ENCODE peak calls at places on chromosomes 13 and 19, in five cellular contexts. L is AG04449, Q is fibroblast of pulmonary artery, R is foreskin fibroblast, G is neural progenitor cell. Z is an unnamed sample.
A peak's percentile ranks its signal among the peaks of the same experiment; 100 is the strongest.

GRCh38 chr13:108917581-108917980 is 288.2 kb downstream of the MYO16 start:
- DNase-seq in L (peak; percentile 17), Q (peak; percentile 49), R (no peak), G (no peak), Z (no peak)

GRCh38 chr13:43572601-43573360 is 214.0 kb downstream of the ENOX1 start:
- DNase-seq in L (peak; percentile 61), Q (peak; percentile 17), R (peak; percentile 28), G (peak; percentile 29), Z (peak; percentile 77)

GRCh38 chr13:71661921-71662320 is 205.1 kb downstream of the DACH1 start:
- DNase-seq in L (no peak), Q (peak; percentile 97), R (peak; percentile 8), G (no peak), Z (peak; percentile 10)

GRCh38 chr13:97945792-97946419 is 7.6 kb upstream of the IPO5 start:
- DNase-seq in L (no peak), Q (no peak), R (peak; percentile 16), G (no peak), Z (peak; percentile 25)

GRCh38 chr19:16263115-16263839 is 61.3 kb upstream of the KLF2 start:
- DNase-seq in L (no peak), Q (no peak), R (no peak), G (no peak), Z (no peak)

GRCh38 chr19:2478756-2479555 is 3.0 kb downstream of the GADD45B start:
- DNase-seq in L (no peak), Q (peak; percentile 82), R (peak; percentile 73), G (peak; percentile 47), Z (peak; percentile 88)

GRCh38 chr19:7795555-7796161 is 32.6 kb downstream of the CLEC4M start:
- DNase-seq in L (no peak), Q (no peak), R (no peak), G (no peak), Z (no peak)

GRCh38 chr19:17026041-17026658 is 460 bp downstream of the CPAMD8 start:
- DNase-seq in L (no peak), Q (no peak), R (no peak), G (peak; percentile 44), Z (no peak)

GRCh38 chr19:18057557-18057956 is 29.2 kb downstream of the IL12RB1 start:
- DNase-seq in L (no peak), Q (no peak), R (no peak), G (no peak), Z (no peak)

GRCh38 chr19:49361438-49362047 is 673 bp downstream of the TEAD2 start:
- DNase-seq in L (peak; percentile 26), Q (peak; percentile 88), R (peak; percentile 85), G (peak; percentile 90), Z (peak; percentile 68)

GRCh38 chr13:110131424-110131823 is 175.5 kb downstream of the COL4A1 start:
- DNase-seq in L (no peak), Q (no peak), R (no peak), G (no peak), Z (no peak)

GRCh38 chr13:95603887-95604533 is 40.5 kb downstream of the DZIP1 start:
- DNase-seq in L (no peak), Q (peak; percentile 68), R (no peak), G (no peak), Z (peak; percentile 97)

GRCh38 chr13:89066868-89067466 is 1395.8 kb downstream of the SLITRK5 start:
- DNase-seq in L (no peak), Q (peak; percentile 45), R (no peak), G (peak; percentile 75), Z (peak; percentile 79)

GRCh38 chr19:34253711-34254551 is 423 bp upstream of the GARRE1 start:
- DNase-seq in L (no peak), Q (no peak), R (no peak), G (peak; percentile 97), Z (peak; percentile 64)

GRCh38 chr19:30480097-30480496 is 107.9 kb downstream of the ZNF536 start:
- DNase-seq in L (no peak), Q (no peak), R (no peak), G (no peak), Z (no peak)

GRCh38 chr19:47230122-47230920 is 678 bp downstream of the BBC3 start:
- DNase-seq in L (no peak), Q (peak; percentile 53), R (no peak), G (peak; percentile 77), Z (peak; percentile 52)

GRCh38 chr19:46147791-46148288 is at the start of gene IGFL2:
- DNase-seq in L (no peak), Q (peak; percentile 29), R (no peak), G (no peak), Z (peak; percentile 58)

GRCh38 chr13:59229861-59230260 is 933.9 kb downstream of the DIAPH3 start:
- DNase-seq in L (no peak), Q (no peak), R (no peak), G (no peak), Z (no peak)

GRCh38 chr19:48480476-48481190 is 11.5 kb downstream of the CYTH2 start:
- DNase-seq in L (no peak), Q (no peak), R (peak; percentile 28), G (no peak), Z (no peak)

GRCh38 chr13:57045816-57046691 is 94.7 kb upstream of the PRR20A start:
- DNase-seq in L (no peak), Q (peak; percentile 50), R (no peak), G (peak; percentile 29), Z (peak; percentile 12)

GRCh38 chr13:45575146-45575829 is 40.3 kb downstream of the ERICH6B start:
- DNase-seq in L (no peak), Q (no peak), R (no peak), G (no peak), Z (peak; percentile 3)

GRCh38 chr19:57587529-57587928 is 3.6 kb downstream of the ZIK1 start:
- DNase-seq in L (peak; percentile 73), Q (peak; percentile 24), R (peak; percentile 45), G (no peak), Z (peak; percentile 6)

DNA sequence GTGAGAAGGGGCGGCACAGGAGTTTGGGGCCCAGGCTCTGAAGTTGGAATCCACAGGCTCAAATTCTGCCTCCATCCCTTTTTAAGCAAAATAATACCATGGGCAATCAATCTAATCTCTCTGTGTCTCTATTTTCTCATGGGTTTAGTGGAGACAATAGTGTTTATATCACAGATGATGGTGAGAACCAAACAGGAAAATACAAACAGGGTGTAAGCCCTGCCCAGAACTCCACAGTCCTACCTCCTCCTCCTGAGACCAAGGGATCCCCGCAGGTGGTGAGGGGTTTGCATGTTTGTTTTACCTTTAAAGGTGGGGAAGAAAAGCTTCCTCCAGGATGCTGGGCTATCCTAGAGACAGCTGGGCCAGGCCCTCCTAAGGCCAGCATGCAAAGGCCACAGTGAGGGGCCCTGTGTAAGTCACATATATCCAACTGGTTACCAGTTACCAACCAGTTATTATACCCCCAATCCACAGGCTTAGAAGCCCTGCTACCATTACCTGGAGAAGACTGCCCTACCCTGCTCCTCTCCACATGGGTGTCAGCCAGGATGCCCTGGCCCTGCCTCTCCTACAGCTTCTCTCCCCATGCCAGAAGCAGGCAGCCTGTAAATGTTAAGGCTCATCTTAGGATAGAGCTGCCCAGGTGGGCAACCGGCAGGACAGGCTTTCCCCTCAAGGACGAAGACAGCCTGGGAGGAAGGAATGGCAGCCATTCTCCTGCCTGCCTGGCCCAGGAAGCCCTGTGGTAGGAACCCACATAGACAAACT is 658.4 kb downstream of the UQCRFS1 start:
- DNase-seq in L (no peak), Q (no peak), R (no peak), G (no peak), Z (no peak)
- TF ChIP-seq CTCF in L (no peak), Q (no peak), R (no peak), G (no peak), Z (no peak)

GRCh38 chr19:11693505-11694499 is 44.9 kb downstream of the ZNF823 start:
- DNase-seq in L (peak; percentile 72), Q (peak; percentile 59), R (peak; percentile 92), G (peak; percentile 52), Z (peak; percentile 21)
- TF ChIP-seq CTCF in L (no peak), Q (no peak), R (no peak), G (no peak), Z (no peak)

DNA sequence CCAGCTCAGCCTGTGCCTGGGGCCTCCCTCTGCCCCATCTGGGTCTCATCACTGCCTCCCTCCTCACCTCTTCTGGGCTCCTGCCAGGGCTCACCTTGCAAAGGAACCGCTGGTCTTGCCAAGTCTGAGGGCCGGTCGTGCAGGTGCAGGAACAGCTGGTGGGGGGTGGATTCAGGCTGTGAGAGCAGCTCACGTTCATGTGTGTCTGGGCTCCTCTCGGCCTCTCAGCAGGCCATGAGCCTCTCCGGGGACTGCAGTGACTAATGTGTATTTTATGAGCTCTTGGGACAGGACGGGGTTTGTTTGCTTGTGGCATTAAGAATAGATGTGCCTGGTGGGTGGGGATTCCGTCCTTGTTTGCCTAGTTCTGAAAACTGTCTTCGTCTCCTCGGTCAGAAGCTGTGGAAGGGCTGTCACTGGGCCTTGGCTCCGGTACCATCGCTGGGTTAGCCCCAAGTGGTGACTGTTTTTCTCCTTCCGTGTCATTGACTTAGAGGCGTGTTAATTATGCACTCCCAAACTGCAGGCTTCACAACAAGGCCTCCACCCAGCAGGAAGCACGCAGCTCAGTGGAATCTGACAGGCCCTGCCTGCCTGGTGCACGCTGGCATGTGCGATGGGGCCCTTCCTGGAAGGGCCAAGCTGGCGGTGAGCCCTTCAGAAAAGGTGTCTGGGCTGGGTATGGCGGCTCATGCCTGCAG is 77.6 kb downstream of the KDM4B start:
- DNase-seq in L (no peak), Q (no peak), R (peak; percentile 68), G (no peak), Z (peak; percentile 32)
- TF ChIP-seq CTCF in L (no peak), Q (no peak), R (no peak), G (no peak), Z (no peak)

DNA sequence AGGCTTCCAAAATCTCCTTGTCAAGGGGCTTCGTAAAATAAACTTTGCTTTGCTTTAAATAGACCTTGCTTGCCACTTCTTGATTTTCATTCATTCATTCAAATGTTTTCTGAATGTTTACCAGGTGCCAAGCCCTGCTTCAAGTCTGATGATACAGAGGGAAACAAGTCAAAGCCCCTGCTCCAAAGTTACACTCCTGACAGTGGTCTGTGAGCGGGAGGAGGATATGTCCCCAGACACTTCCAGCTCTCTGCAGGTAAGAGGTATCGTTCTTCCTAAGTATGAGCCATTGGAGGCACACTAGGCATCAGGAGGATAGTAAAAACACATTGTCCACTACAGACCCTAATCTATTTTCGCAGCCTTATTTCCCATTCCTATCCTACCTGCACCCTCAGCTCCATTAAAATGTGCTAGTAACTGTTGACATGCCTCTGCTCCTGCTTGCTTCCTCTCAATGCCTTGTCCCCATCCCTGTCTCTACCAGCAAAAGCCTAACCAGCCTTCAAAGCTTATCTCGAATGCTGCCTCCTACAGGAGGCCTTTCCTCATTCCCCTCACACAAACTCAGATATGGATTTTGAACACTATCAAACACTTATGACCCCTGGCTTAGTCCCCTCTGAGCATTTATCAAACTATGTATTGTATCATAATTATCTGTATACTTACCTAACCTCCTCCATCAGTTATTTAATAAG is 6.2 kb upstream of the WBP4 start:
- DNase-seq in L (no peak), Q (no peak), R (no peak), G (peak; percentile 31), Z (no peak)
- TF ChIP-seq CTCF in L (peak; percentile 7), Q (peak; percentile 30), R (peak; percentile 12), G (peak; percentile 46), Z (no peak)

DNA sequence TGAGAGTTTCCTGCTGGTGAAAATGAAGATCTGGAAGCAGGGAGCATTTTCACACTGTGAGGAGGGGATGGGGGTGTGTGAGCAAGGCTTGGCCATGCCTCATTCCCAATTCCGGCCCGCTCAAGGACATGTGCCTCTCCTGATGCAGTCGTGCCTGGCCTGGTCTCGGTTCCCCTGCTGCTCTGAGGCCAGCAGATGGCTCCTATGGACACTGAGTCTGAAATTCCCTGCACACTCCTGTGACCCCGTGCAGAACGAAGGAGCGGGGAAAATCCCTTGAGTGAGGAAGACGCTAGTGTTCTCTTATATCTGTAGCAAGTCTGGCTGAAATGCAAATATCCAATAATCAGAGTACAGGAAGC is 363 bp upstream of the ZNF763 start:
- DNase-seq in L (no peak), Q (no peak), R (no peak), G (no peak), Z (no peak)
- TF ChIP-seq CTCF in L (peak; percentile 16), Q (peak; percentile 23), R (peak; percentile 27), G (peak; percentile 18), Z (no peak)